ENCODE peak calls at places on chromosomes 1 and 21, in four cellular contexts. W is heart left ventricle, A is ovary, N is GM06990. H is an unnamed sample.

GRCh38 chr1:68120136-68120791 is 69.8 kb upstream of the DIRAS3 start:
- DNase-seq in A (peak), N (peak), W (peak), H (peak)

GRCh38 chr1:4513326-4514114 is 140.9 kb upstream of the AJAP1 start:
- DNase-seq in W (no peak), N (no peak), A (no peak), H (no peak)

GRCh38 chr1:205766570-205766969 is 8.7 kb downstream of the RAB29 start:
- DNase-seq in W (no peak), A (no peak), N (no peak), H (no peak)

GRCh38 chr1:114745351-114745750 is 12.4 kb downstream of the CSDE1 start:
- DNase-seq in A (no peak), N (no peak), W (no peak), H (no peak)

GRCh38 chr1:27527223-27527856 is 37.4 kb upstream of the WASF2 start:
- DNase-seq in A (peak), N (peak), W (peak), H (no peak)

GRCh38 chr1:223715710-223716103 is 3.4 kb downstream of the CAPN2 start:
- DNase-seq in N (no peak), A (no peak), W (no peak), H (no peak)

GRCh38 chr1:150545486-150546032 is 3.6 kb upstream of the ADAMTSL4 start:
- DNase-seq in W (no peak), A (no peak), N (no peak), H (no peak)

GRCh38 chr21:26124896-26125295 is 45.7 kb downstream of the APP start:
- DNase-seq in W (no peak), N (no peak), A (no peak), H (no peak)

GRCh38 chr1:74729741-74730478 is 2.9 kb downstream of the CRYZ start:
- DNase-seq in N (no peak), W (no peak), A (no peak), H (no peak)

GRCh38 chr1:201556841-201557571 is 18.1 kb downstream of the NAV1 start:
- DNase-seq in W (no peak), N (no peak), A (no peak), H (no peak)

GRCh38 chr1:61087574-61087973 is 5.2 kb downstream of the NFIA start:
- DNase-seq in W (no peak), A (no peak), N (no peak), H (no peak)

GRCh38 chr1:109793486-109794318 is 30.0 kb upstream of the EPS8L3 start:
- DNase-seq in A (peak), W (peak), N (no peak), H (peak)

GRCh38 chr1:146039844-146040194 is 18.3 kb upstream of the HJV start:
- DNase-seq in W (no peak), N (no peak), A (peak), H (no peak)

GRCh38 chr1:34779962-34780361 is 1.1 kb upstream of the GJB3 start:
- DNase-seq in W (no peak), N (no peak), A (no peak), H (no peak)

GRCh38 chr1:24418898-24419628 is 3.5 kb downstream of the NIPAL3 start:
- DNase-seq in A (no peak), N (no peak), W (no peak), H (no peak)

GRCh38 chr1:16921391-16922185 is at the start of gene CROCC:
- DNase-seq in N (no peak), A (no peak), W (peak), H (no peak)

GRCh38 chr1:212161231-212161781 is 123.9 kb upstream of the PPP2R5A start:
- DNase-seq in A (no peak), N (peak), W (no peak), H (no peak)

GRCh38 chr1:172909606-172910326 is 141.0 kb downstream of the TNFSF18 start:
- DNase-seq in W (no peak), N (no peak), A (no peak), H (peak)

GRCh38 chr1:235329139-235329808 is 904 bp downstream of the GGPS1 start:
- DNase-seq in W (peak), A (peak), N (peak), H (no peak)
- TF ChIP-seq CTCF in W (no peak), A (no peak), N (peak), H (peak)

DNA sequence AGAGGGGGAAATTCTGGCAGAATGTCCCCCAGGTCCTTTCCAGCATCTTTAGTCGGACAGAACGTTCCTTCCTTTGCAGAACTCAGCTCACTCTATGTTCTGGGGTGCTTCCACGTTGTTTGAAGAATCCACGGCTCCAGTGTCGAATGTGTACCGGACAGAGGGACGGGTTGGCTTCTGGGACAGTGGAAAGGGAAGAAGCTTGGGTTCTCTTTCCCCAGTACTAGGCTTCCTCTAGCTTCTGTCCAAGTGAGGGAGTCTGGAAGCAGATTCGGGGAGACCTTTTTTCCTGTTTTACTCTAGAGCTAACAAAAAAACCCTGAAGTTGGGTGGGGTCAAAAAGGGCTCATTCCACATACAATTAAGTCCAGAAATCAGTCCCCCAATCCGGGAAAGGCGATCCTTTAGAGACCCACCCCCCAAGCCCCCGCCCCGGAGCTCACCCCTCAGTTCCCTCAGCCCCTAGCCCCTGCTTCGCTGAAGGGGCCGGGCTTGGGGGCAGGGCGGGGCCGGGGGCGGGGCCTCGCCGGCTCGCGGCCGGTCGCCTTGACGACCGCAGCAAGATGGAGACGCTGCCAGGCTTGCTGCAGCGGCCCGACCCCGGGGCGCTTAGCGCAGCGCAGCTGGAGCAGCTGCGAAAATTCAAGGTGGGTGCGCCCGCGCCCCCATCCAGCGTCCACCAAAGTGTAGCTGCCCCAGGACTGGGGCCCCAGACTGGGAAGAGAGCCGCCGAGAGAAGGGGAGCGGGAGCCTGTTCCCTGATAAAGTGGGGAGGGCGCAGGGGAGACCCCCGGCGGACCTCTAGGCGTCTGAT is at the start of gene RIIAD1:
- DNase-seq in A (peak), W (peak), N (peak), H (no peak)
- TF ChIP-seq CTCF in A (no peak), W (no peak), N (no peak), H (no peak)

DNA sequence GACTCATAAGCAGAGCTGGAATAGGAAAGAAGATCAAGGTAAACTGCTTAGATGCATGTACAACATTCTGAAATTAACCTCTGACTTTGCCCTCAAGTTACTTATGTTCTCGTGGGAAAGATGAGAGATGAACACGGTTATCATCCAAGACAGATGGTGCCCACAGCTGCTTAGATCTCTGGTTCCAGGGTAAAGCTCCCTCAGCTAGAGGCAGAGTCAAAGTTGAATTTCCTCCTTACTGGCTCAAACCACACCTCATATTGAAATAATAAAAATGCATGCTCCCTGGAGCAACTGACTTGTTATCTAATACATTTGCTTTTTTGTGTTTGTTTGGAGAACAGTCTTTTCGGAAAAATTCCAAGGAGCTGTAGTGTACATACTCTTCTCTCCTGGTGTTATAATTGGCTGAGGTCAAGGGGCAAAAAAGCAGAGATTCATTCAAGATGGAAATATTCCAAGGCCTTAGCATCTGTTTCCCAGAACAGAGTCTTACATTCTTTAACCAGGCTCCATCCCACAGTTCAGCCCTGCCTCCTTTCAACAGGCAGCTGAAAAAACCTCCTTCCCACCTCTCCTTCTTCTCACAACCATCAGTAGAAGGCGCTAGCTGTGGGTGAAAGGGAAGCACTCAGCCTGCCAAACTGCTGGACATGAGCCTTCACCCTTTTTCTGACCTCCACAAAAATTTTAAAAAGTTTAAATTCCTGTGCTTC is 43.6 kb upstream of the FMO2 start:
- DNase-seq in W (peak), A (peak), N (no peak), H (peak)
- TF ChIP-seq CTCF in W (peak), A (peak), N (no peak), H (peak)

GRCh38 chr1:241900381-241900780 is 52.4 kb downstream of the EXO1 start:
- DNase-seq in W (no peak), A (no peak), N (no peak), H (no peak)

GRCh38 chr1:241899211-241899610 is 51.2 kb downstream of the EXO1 start:
- DNase-seq in N (no peak), W (no peak), A (no peak), H (no peak)

GRCh38 chr1:241902376-241903067 is 54.5 kb downstream of the EXO1 start:
- DNase-seq in W (no peak), A (no peak), N (no peak), H (no peak)

GRCh38 chr1:241895013-241895412 is 47.0 kb downstream of the EXO1 start:
- DNase-seq in A (no peak), W (no peak), N (no peak), H (no peak)

DNA sequence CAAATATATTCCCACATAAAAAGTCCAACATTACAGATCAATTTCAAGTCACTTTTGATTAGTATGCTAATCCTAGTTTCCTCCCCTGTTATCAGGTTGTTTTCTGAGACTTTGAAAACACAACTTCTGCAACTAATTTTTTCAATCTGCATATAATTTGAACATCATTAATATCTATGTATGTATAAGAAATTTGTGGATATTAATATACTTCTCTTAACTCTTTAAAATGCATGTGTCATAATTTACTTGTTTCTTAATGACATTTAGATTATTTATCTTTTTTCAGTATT is 48.6 kb downstream of the EXO1 start:
- DNase-seq in N (no peak), W (no peak), A (no peak), H (no peak)
- TF ChIP-seq CTCF in N (no peak), W (no peak), A (no peak), H (no peak)

DNA sequence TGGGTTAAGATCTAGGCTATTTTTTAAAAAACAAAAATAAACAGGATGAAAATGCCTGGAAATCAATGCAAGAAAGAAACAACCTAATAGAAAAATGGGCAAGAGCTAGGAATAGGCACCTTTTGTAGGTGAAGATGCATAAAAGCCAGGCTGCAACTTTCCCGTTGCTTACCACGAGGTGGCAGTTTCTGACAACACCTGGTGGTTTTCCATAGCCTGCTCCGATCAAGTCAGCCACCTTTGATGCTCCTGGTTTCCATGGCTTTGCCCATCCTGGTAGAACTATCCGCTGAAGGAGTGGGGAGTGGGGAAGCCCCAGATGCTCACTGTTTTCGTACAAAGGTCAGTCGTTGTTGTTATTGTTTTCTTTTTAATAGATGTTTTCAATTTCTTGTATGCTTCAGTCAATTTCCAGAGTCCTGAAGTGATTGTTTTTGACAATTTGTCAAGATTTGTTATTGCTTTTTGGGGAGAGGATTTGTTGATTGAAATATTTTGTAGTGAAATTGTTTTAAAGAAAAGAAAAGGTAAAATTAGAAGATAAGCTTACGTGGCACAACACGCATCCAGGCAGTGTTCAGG is 24.1 kb downstream of the UBE2Q1 start:
- DNase-seq in A (no peak), W (no peak), N (no peak), H (no peak)
- TF ChIP-seq CTCF in A (no peak), W (peak), N (peak), H (peak)

DNA sequence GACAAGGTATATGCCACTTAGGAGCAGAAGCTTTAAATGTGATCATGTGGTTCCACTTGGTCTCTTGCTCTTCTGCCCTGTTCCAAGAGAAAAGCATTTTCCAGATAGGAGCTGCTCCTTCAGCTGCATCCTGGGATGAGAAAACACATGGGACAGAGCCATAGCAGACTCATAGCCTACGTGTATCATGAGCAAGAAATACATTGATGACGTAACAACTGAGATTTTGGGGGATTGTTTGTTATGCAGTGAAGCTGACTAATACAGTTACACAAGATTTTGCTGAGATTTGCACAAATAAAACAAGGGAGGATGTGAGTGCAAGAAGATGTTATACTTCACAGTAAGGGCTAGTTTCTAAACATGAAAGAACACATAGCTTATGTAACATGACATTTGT is 36.0 kb upstream of the IRF2BP2 start:
- DNase-seq in N (no peak), W (no peak), A (no peak), H (no peak)
- TF ChIP-seq CTCF in N (no peak), W (no peak), A (no peak), H (no peak)

GRCh38 chr1:38585971-38586370 is 273.6 kb downstream of the RRAGC start:
- DNase-seq in N (no peak), W (no peak), A (no peak), H (no peak)

GRCh38 chr1:38589036-38589435 is 270.5 kb downstream of the RRAGC start:
- DNase-seq in W (no peak), N (no peak), A (no peak), H (no peak)

GRCh38 chr1:38585460-38585859 is 274.1 kb downstream of the RRAGC start:
- DNase-seq in N (no peak), W (no peak), A (no peak), H (no peak)

GRCh38 chr1:38587734-38588133 is 271.8 kb downstream of the RRAGC start:
- DNase-seq in A (no peak), N (no peak), W (peak), H (no peak)

DNA sequence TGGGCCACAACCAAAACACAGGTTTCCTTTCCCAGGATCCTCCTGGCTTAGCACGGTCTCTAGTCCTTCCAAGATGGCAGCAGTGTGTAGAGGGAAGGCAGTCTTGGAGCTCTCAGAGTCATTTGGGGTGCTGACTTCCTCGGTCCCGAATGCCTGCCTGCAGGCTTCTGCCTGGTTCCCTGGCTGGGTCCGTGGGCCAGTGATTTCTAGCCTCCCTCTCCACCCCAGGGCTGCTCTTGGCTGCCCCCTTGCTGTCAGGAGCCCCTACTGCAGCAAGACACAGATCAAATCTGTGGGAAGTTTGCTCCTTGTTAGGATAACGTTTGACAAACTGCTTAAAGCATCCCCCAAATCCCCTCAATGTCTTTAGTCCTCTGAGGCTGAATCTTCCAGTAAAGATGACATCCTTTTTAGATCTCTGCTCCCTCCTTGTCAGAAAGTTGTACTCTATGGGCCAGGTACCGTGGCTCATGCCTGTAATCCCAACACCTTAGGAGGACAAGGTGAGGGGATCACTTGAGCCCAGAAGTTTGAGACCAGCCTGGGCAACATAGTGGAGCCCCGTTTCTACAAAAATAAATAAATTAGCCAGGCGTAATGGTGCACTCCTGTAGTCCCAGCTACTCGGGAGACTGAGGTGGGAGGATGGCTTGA is 272.5 kb downstream of the RRAGC start:
- DNase-seq in A (no peak), N (peak), W (no peak), H (no peak)
- TF ChIP-seq CTCF in A (no peak), N (peak), W (peak), H (peak)

GRCh38 chr1:40618108-40618507 is 47.4 kb downstream of the RIMS3 start:
- DNase-seq in N (no peak), A (no peak), W (no peak), H (no peak)
- TF ChIP-seq CTCF in N (no peak), A (no peak), W (no peak), H (no peak)

H was measured in AG09319.